ENCODE peak calls at places on chromosomes 2 and 18, in four cellular contexts. One of them, this sample, is unnamed. For H3K9me3, the result is how much of the 10 kb centered on the place peaks cover.

GRCh38 chr18:32891130-32891529 is 118.3 kb upstream of the KLHL14 start:
- DNase-seq in neural progenitor cell: no peak
- DNase-seq in neuronal stem cell: no peak
- DNase-seq in GM23248: no peak
- DNase-seq in this sample: no peak

GRCh38 chr2:129070663-129071062 is 752.0 kb upstream of the HS6ST1 start:
- DNase-seq in neural progenitor cell: no peak
- DNase-seq in neuronal stem cell: no peak
- DNase-seq in GM23248: no peak
- DNase-seq in this sample: no peak

GRCh38 chr2:119028327-119029174 is 86.6 kb downstream of the MARCO start:
- DNase-seq in neural progenitor cell: peak
- DNase-seq in neuronal stem cell: no peak
- DNase-seq in GM23248: peak
- DNase-seq in this sample: peak

GRCh38 chr2:44267269-44268258 is 7.7 kb upstream of the SLC3A1 start:
- DNase-seq in neural progenitor cell: peak
- DNase-seq in neuronal stem cell: no peak
- DNase-seq in GM23248: peak
- DNase-seq in this sample: peak

GRCh38 chr2:110876167-110876999 is 144.0 kb downstream of the ACOXL start:
- DNase-seq in neural progenitor cell: no peak
- DNase-seq in neuronal stem cell: no peak
- DNase-seq in GM23248: no peak
- DNase-seq in this sample: no peak

GRCh38 chr2:145682536-145683157 is 1162.7 kb upstream of the ZEB2 start:
- DNase-seq in neural progenitor cell: peak
- DNase-seq in neuronal stem cell: no peak
- DNase-seq in GM23248: peak
- DNase-seq in this sample: no peak

GRCh38 chr18:11661430-11661829 is 27.6 kb upstream of the GNAL start:
- DNase-seq in neural progenitor cell: no peak
- DNase-seq in neuronal stem cell: no peak
- DNase-seq in GM23248: peak
- DNase-seq in this sample: no peak

GRCh38 chr2:6031165-6031867 is 339.1 kb downstream of the SOX11 start:
- DNase-seq in neural progenitor cell: no peak
- DNase-seq in neuronal stem cell: no peak
- DNase-seq in GM23248: no peak
- DNase-seq in this sample: no peak

GRCh38 chr2:100107911-100108647 is 34.3 kb downstream of the AFF3 start:
- DNase-seq in neural progenitor cell: no peak
- DNase-seq in neuronal stem cell: no peak
- DNase-seq in GM23248: no peak
- DNase-seq in this sample: no peak

GRCh38 chr2:38620282-38620977 is 17.7 kb upstream of the HNRNPLL start:
- DNase-seq in neural progenitor cell: no peak
- DNase-seq in neuronal stem cell: no peak
- DNase-seq in GM23248: peak
- DNase-seq in this sample: peak

GRCh38 chr18:23231340-23232021 is 96.2 kb downstream of the CABLES1 start:
- DNase-seq in neural progenitor cell: no peak
- DNase-seq in neuronal stem cell: no peak
- DNase-seq in GM23248: peak
- DNase-seq in this sample: no peak

GRCh38 chr18:37537868-37538525 is 27.6 kb downstream of the CELF4 start:
- DNase-seq in neural progenitor cell: peak
- DNase-seq in neuronal stem cell: peak
- DNase-seq in GM23248: peak
- DNase-seq in this sample: peak

GRCh38 chr2:52474091-52474490 is 1293.5 kb upstream of the CHAC2 start:
- DNase-seq in neural progenitor cell: no peak
- DNase-seq in neuronal stem cell: no peak
- DNase-seq in GM23248: no peak
- DNase-seq in this sample: no peak
- H3K9me3 ChIP-seq in neural progenitor cell: under half
- H3K9me3 ChIP-seq in neuronal stem cell: under half
- H3K9me3 ChIP-seq in GM23248: under half
- H3K9me3 ChIP-seq in this sample: under half

GRCh38 chr2:159201321-159202063 is 85.0 kb downstream of the WDSUB1 start:
- DNase-seq in neural progenitor cell: no peak
- DNase-seq in neuronal stem cell: no peak
- DNase-seq in GM23248: peak
- DNase-seq in this sample: peak
- H3K27ac ChIP-seq in neural progenitor cell: no peak
- H3K27ac ChIP-seq in neuronal stem cell: no peak
- H3K27ac ChIP-seq in GM23248: peak
- H3K27ac ChIP-seq in this sample: no peak

DNA sequence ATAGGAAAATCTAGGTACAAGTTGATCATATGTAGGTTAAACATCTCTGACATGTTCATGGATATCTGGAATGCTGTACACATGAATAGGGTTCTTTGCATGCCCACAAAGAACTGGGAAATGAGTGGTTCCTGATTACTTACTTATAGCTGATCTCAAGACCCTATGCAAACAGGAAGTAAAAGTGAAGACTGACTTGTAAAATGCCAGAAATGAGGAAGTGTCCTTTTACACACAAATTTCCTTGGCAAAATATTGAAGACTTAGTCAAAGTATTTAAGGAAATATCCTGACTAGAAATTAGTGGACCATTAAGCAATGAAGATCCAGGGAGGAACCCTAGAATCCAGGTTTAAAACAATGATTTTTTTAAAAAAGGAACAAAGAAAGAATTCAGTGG is 203.7 kb upstream of the DLGAP1 start:
- DNase-seq in neural progenitor cell: no peak
- DNase-seq in neuronal stem cell: no peak
- DNase-seq in GM23248: no peak
- DNase-seq in this sample: no peak
- H3K9me3 ChIP-seq in neural progenitor cell: under half
- H3K9me3 ChIP-seq in neuronal stem cell: under half
- H3K9me3 ChIP-seq in GM23248: under half
- H3K9me3 ChIP-seq in this sample: under half

GRCh38 chr2:191917430-191917881 is 70.6 kb upstream of the CAVIN2 start:
- DNase-seq in neural progenitor cell: no peak
- DNase-seq in neuronal stem cell: no peak
- DNase-seq in GM23248: peak
- DNase-seq in this sample: peak
- H3K27ac ChIP-seq in neural progenitor cell: no peak
- H3K27ac ChIP-seq in neuronal stem cell: no peak
- H3K27ac ChIP-seq in GM23248: no peak
- H3K27ac ChIP-seq in this sample: no peak

DNA sequence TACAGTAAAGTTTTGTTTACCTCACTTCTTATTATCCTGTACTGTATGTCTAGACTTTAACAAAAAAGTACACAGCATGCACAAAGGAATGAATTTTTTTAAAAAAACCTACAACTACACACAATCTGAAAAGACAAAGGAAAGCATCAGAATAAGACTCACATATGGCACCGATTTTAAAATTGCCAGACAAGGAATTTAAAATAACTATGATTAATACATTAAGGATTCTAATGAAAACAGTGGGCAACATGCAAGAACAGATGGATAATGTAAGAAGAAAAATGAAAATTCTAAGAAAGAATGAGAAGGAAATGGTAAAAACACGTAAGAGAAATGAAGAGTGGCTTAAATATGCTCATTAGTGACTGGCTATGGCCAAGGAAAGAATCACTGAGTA is 638.2 kb downstream of the FBXO15 start:
- DNase-seq in neural progenitor cell: no peak
- DNase-seq in neuronal stem cell: no peak
- DNase-seq in GM23248: peak
- DNase-seq in this sample: no peak
- H3K9me3 ChIP-seq in neural progenitor cell: under half
- H3K9me3 ChIP-seq in neuronal stem cell: under half
- H3K9me3 ChIP-seq in GM23248: under half
- H3K9me3 ChIP-seq in this sample: under half

GRCh38 chr2:240892925-240893324 is 3.0 kb downstream of the MAB21L4 start:
- DNase-seq in neural progenitor cell: no peak
- DNase-seq in neuronal stem cell: no peak
- DNase-seq in GM23248: no peak
- DNase-seq in this sample: no peak
- H3K27ac ChIP-seq in neural progenitor cell: no peak
- H3K27ac ChIP-seq in neuronal stem cell: no peak
- H3K27ac ChIP-seq in GM23248: no peak
- H3K27ac ChIP-seq in this sample: no peak

GRCh38 chr18:56168049-56168781 is 470.2 kb downstream of the TXNL1 start:
- DNase-seq in neural progenitor cell: peak
- DNase-seq in neuronal stem cell: no peak
- DNase-seq in GM23248: peak
- DNase-seq in this sample: no peak

GRCh38 chr18:56173542-56174220 is 464.7 kb downstream of the TXNL1 start:
- DNase-seq in neural progenitor cell: no peak
- DNase-seq in neuronal stem cell: no peak
- DNase-seq in GM23248: no peak
- DNase-seq in this sample: no peak

GRCh38 chr18:56175309-56175708 is 463.1 kb downstream of the TXNL1 start:
- DNase-seq in neural progenitor cell: no peak
- DNase-seq in neuronal stem cell: no peak
- DNase-seq in GM23248: peak
- DNase-seq in this sample: peak

GRCh38 chr18:56172527-56172926 is 465.9 kb downstream of the TXNL1 start:
- DNase-seq in neural progenitor cell: no peak
- DNase-seq in neuronal stem cell: no peak
- DNase-seq in GM23248: no peak
- DNase-seq in this sample: no peak

DNA sequence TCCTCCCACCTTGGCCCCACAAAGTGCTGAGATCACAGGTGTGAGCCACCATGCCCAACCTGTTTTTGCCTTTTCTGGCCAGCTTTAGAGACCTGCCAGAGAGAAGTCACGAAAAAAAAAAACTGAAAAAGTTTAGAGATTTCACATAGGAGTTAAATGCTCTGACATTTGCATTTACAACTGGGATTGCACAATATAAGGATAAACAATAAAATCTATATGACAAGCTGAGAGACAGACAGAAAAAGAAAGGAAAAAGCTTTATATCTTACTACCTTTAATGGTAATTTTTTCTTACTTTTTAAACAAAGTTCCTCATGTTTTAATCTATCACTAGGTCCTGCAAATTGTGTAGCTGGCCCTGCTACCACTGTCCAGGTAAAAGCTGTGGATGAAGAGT is 466.5 kb downstream of the TXNL1 start:
- DNase-seq in neural progenitor cell: no peak
- DNase-seq in neuronal stem cell: no peak
- DNase-seq in GM23248: no peak
- DNase-seq in this sample: no peak
- H3K9me3 ChIP-seq in neural progenitor cell: under half
- H3K9me3 ChIP-seq in neuronal stem cell: under half
- H3K9me3 ChIP-seq in GM23248: under half
- H3K9me3 ChIP-seq in this sample: under half

This sample was measured in cardiac muscle cell.